ENCODE peak calls at places on chromosomes 11 and 22, in four cellular contexts. F is ureter, E is AG09309, C is thoracic aorta. O is an unnamed sample.

GRCh38 chr11:46367244-46367915 is 14.1 kb upstream of the MDK start:
- DNase-seq in F (no peak), E (no peak), C (no peak), O (peak; percentile 84)

GRCh38 chr11:1469287-1469910 is 17.2 kb downstream of the MOB2 start:
- DNase-seq in F (no peak), E (no peak), C (no peak), O (no peak)

GRCh38 chr11:1030556-1030955 is 6.0 kb downstream of the MUC6 start:
- DNase-seq in F (no peak), E (no peak), C (no peak), O (no peak)

GRCh38 chr22:30187726-30188407 is 58.7 kb downstream of the LIF start:
- DNase-seq in F (no peak), E (no peak), C (no peak), O (no peak)

GRCh38 chr11:94028436-94028835 is 7.3 kb downstream of the HEPHL1 start:
- DNase-seq in F (no peak), E (peak; percentile 52), C (no peak), O (no peak)

GRCh38 chr22:36383110-36383581 is 4.6 kb downstream of the MYH9 start:
- DNase-seq in F (no peak), E (no peak), C (no peak), O (no peak)

GRCh38 chr11:30143098-30143705 is 87.6 kb upstream of the FSHB start:
- DNase-seq in F (no peak), E (no peak), C (no peak), O (peak; percentile 55)

GRCh38 chr11:29268733-29269132 is 748.1 kb downstream of the KCNA4 start:
- DNase-seq in F (no peak), E (no peak), C (no peak), O (no peak)

GRCh38 chr22:31572939-31573338 is 76.6 kb downstream of the SFI1 start:
- DNase-seq in F (no peak), E (no peak), C (no peak), O (no peak)

GRCh38 chr11:118913411-118914125 is 12.2 kb downstream of the BCL9L start:
- DNase-seq in F (peak; percentile 52), E (no peak), C (no peak), O (peak; percentile 11)

GRCh38 chr11:44036811-44037657 is 10.7 kb upstream of the ACCSL start:
- DNase-seq in F (peak; percentile 82), E (peak; percentile 66), C (peak; percentile 66), O (peak; percentile 94)

GRCh38 chr11:47004595-47005033 is 68.1 kb downstream of the CSTPP1 start:
- DNase-seq in F (peak; percentile 80), E (peak; percentile 92), C (peak; percentile 33), O (no peak)

GRCh38 chr11:128522943-128523518 is 64.3 kb downstream of the ETS1 start:
- DNase-seq in F (no peak), E (no peak), C (no peak), O (no peak)

GRCh38 chr11:76621866-76622265 is 48.7 kb downstream of the LRRC32 start:
- DNase-seq in F (no peak), E (no peak), C (no peak), O (no peak)

GRCh38 chr22:20656902-20657836 is 116.7 kb upstream of the SERPIND1 start:
- DNase-seq in F (no peak), E (no peak), C (no peak), O (no peak)

GRCh38 chr11:125381499-125381898 is 114.6 kb downstream of the FEZ1 start:
- DNase-seq in F (no peak), E (no peak), C (no peak), O (no peak)

GRCh38 chr11:94067010-94067409 is 45.9 kb downstream of the HEPHL1 start:
- DNase-seq in F (no peak), E (no peak), C (no peak), O (no peak)

GRCh38 chr22:38513063-38513462 is 7.0 kb upstream of the DDX17 start:
- DNase-seq in F (no peak), E (no peak), C (no peak), O (peak; percentile 46)

GRCh38 chr11:122634507-122634906 is 21.0 kb upstream of the UBASH3B start:
- DNase-seq in F (peak; percentile 49), E (no peak), C (no peak), O (peak; percentile 11)

GRCh38 chr11:119147604-119148333 is 1.1 kb upstream of the ABCG4 start:
- DNase-seq in F (no peak), E (no peak), C (no peak), O (peak; percentile 23)

GRCh38 chr11:75845324-75845723 is 30.3 kb downstream of the UVRAG start:
- DNase-seq in F (no peak), E (no peak), C (no peak), O (no peak)

GRCh38 chr22:42676059-42676607 is 26.9 kb upstream of the CYB5R3 start:
- DNase-seq in F (no peak), E (no peak), C (no peak), O (no peak)

GRCh38 chr11:63635762-63636465 is 21.7 kb upstream of the PLAAT3 start:
- DNase-seq in F (peak; percentile 66), E (no peak), C (no peak), O (peak; percentile 83)

GRCh38 chr11:119505861-119506260 is 82.9 kb upstream of the THY1 start:
- DNase-seq in F (no peak), E (no peak), C (no peak), O (no peak)

GRCh38 chr11:123543796-123544195 is 110.6 kb downstream of the SCN3B start:
- DNase-seq in F (no peak), E (peak; percentile 80), C (no peak), O (no peak)

GRCh38 chr22:24758164-24758799 is 16.2 kb downstream of the PIWIL3 start:
- DNase-seq in F (no peak), E (no peak), C (no peak), O (peak; percentile 78)